ENCODE peak calls at places on chromosomes 2 and 18, in eight cellular contexts. One of them, this sample, is unnamed.

GRCh38 chr18:44725300-44726096 is 44.8 kb downstream of the SETBP1 start:
- DNase-seq in foreskin fibroblast: peak
- DNase-seq in OCI-LY7: peak
- DNase-seq in activated CD4-positive, CD25-positive, alpha-beta regulatory T cell treated with anti-CD3 and anti-CD28 coated beads, Interleukin-2, amount 50 U/mL, for 16 hours: peak
- DNase-seq in NCI-H1092 treated with DMSO at 0.1 percent for 48 hours: no peak
- DNase-seq in fibroblast of mammary gland: peak
- DNase-seq in IMR-90: peak
- DNase-seq in stimulated activated naive CD4-positive, alpha-beta T cell: no peak
- DNase-seq in this sample: peak

GRCh38 chr2:20065885-20066602 is 14.6 kb upstream of the LAPTM4A start:
- DNase-seq in IMR-90: peak
- DNase-seq in stimulated activated naive CD4-positive, alpha-beta T cell: peak
- DNase-seq in fibroblast of mammary gland: peak
- DNase-seq in OCI-LY7: no peak
- DNase-seq in foreskin fibroblast: peak
- DNase-seq in NCI-H1092 treated with DMSO at 0.1 percent for 48 hours: peak
- DNase-seq in activated CD4-positive, CD25-positive, alpha-beta regulatory T cell treated with anti-CD3 and anti-CD28 coated beads, Interleukin-2, amount 50 U/mL, for 16 hours: no peak
- DNase-seq in this sample: peak

GRCh38 chr2:133109772-133110171 is 439.8 kb upstream of the LYPD1 start:
- DNase-seq in IMR-90: peak
- DNase-seq in OCI-LY7: no peak
- DNase-seq in foreskin fibroblast: peak
- DNase-seq in stimulated activated naive CD4-positive, alpha-beta T cell: no peak
- DNase-seq in activated CD4-positive, CD25-positive, alpha-beta regulatory T cell treated with anti-CD3 and anti-CD28 coated beads, Interleukin-2, amount 50 U/mL, for 16 hours: no peak
- DNase-seq in NCI-H1092 treated with DMSO at 0.1 percent for 48 hours: no peak
- DNase-seq in fibroblast of mammary gland: peak
- DNase-seq in this sample: peak

GRCh38 chr2:232438951-232439757 is 16.8 kb upstream of the ALPI start:
- DNase-seq in stimulated activated naive CD4-positive, alpha-beta T cell: peak
- DNase-seq in OCI-LY7: peak
- DNase-seq in fibroblast of mammary gland: peak
- DNase-seq in activated CD4-positive, CD25-positive, alpha-beta regulatory T cell treated with anti-CD3 and anti-CD28 coated beads, Interleukin-2, amount 50 U/mL, for 16 hours: no peak
- DNase-seq in NCI-H1092 treated with DMSO at 0.1 percent for 48 hours: no peak
- DNase-seq in IMR-90: no peak
- DNase-seq in foreskin fibroblast: peak
- DNase-seq in this sample: peak

GRCh38 chr2:235390108-235390815 is 103.6 kb upstream of the AGAP1 start:
- DNase-seq in IMR-90: peak
- DNase-seq in OCI-LY7: peak
- DNase-seq in NCI-H1092 treated with DMSO at 0.1 percent for 48 hours: no peak
- DNase-seq in stimulated activated naive CD4-positive, alpha-beta T cell: peak
- DNase-seq in fibroblast of mammary gland: no peak
- DNase-seq in activated CD4-positive, CD25-positive, alpha-beta regulatory T cell treated with anti-CD3 and anti-CD28 coated beads, Interleukin-2, amount 50 U/mL, for 16 hours: peak
- DNase-seq in foreskin fibroblast: no peak
- DNase-seq in this sample: no peak

GRCh38 chr2:71679481-71679880 is 226.1 kb downstream of the DYSF start:
- DNase-seq in stimulated activated naive CD4-positive, alpha-beta T cell: no peak
- DNase-seq in IMR-90: no peak
- DNase-seq in activated CD4-positive, CD25-positive, alpha-beta regulatory T cell treated with anti-CD3 and anti-CD28 coated beads, Interleukin-2, amount 50 U/mL, for 16 hours: no peak
- DNase-seq in fibroblast of mammary gland: no peak
- DNase-seq in foreskin fibroblast: no peak
- DNase-seq in NCI-H1092 treated with DMSO at 0.1 percent for 48 hours: no peak
- DNase-seq in OCI-LY7: no peak
- DNase-seq in this sample: no peak

GRCh38 chr2:29201979-29202378 is 86.8 kb downstream of the CLIP4 start:
- DNase-seq in OCI-LY7: no peak
- DNase-seq in stimulated activated naive CD4-positive, alpha-beta T cell: no peak
- DNase-seq in IMR-90: no peak
- DNase-seq in activated CD4-positive, CD25-positive, alpha-beta regulatory T cell treated with anti-CD3 and anti-CD28 coated beads, Interleukin-2, amount 50 U/mL, for 16 hours: no peak
- DNase-seq in fibroblast of mammary gland: no peak
- DNase-seq in foreskin fibroblast: no peak
- DNase-seq in NCI-H1092 treated with DMSO at 0.1 percent for 48 hours: no peak
- DNase-seq in this sample: no peak

GRCh38 chr2:8006181-8006580 is 675.7 kb upstream of the ID2 start:
- DNase-seq in activated CD4-positive, CD25-positive, alpha-beta regulatory T cell treated with anti-CD3 and anti-CD28 coated beads, Interleukin-2, amount 50 U/mL, for 16 hours: no peak
- DNase-seq in NCI-H1092 treated with DMSO at 0.1 percent for 48 hours: no peak
- DNase-seq in IMR-90: no peak
- DNase-seq in stimulated activated naive CD4-positive, alpha-beta T cell: no peak
- DNase-seq in OCI-LY7: no peak
- DNase-seq in fibroblast of mammary gland: no peak
- DNase-seq in foreskin fibroblast: no peak
- DNase-seq in this sample: no peak

GRCh38 chr2:119197529-119198266 is 25.9 kb upstream of the STEAP3 start:
- DNase-seq in fibroblast of mammary gland: no peak
- DNase-seq in foreskin fibroblast: peak
- DNase-seq in IMR-90: peak
- DNase-seq in stimulated activated naive CD4-positive, alpha-beta T cell: no peak
- DNase-seq in NCI-H1092 treated with DMSO at 0.1 percent for 48 hours: no peak
- DNase-seq in OCI-LY7: no peak
- DNase-seq in activated CD4-positive, CD25-positive, alpha-beta regulatory T cell treated with anti-CD3 and anti-CD28 coated beads, Interleukin-2, amount 50 U/mL, for 16 hours: no peak
- DNase-seq in this sample: peak

GRCh38 chr18:35042389-35043066 is 1.3 kb downstream of the MAPRE2 start:
- DNase-seq in activated CD4-positive, CD25-positive, alpha-beta regulatory T cell treated with anti-CD3 and anti-CD28 coated beads, Interleukin-2, amount 50 U/mL, for 16 hours: no peak
- DNase-seq in IMR-90: no peak
- DNase-seq in fibroblast of mammary gland: no peak
- DNase-seq in foreskin fibroblast: no peak
- DNase-seq in stimulated activated naive CD4-positive, alpha-beta T cell: peak
- DNase-seq in OCI-LY7: peak
- DNase-seq in NCI-H1092 treated with DMSO at 0.1 percent for 48 hours: peak
- DNase-seq in this sample: peak

GRCh38 chr18:48049757-48050156 is 119.3 kb upstream of the SMAD2 start:
- DNase-seq in fibroblast of mammary gland: no peak
- DNase-seq in activated CD4-positive, CD25-positive, alpha-beta regulatory T cell treated with anti-CD3 and anti-CD28 coated beads, Interleukin-2, amount 50 U/mL, for 16 hours: no peak
- DNase-seq in stimulated activated naive CD4-positive, alpha-beta T cell: no peak
- DNase-seq in NCI-H1092 treated with DMSO at 0.1 percent for 48 hours: no peak
- DNase-seq in foreskin fibroblast: no peak
- DNase-seq in OCI-LY7: no peak
- DNase-seq in IMR-90: no peak
- DNase-seq in this sample: no peak

GRCh38 chr2:182618672-182619079 is 97.4 kb upstream of the DNAJC10 start:
- DNase-seq in fibroblast of mammary gland: peak
- DNase-seq in activated CD4-positive, CD25-positive, alpha-beta regulatory T cell treated with anti-CD3 and anti-CD28 coated beads, Interleukin-2, amount 50 U/mL, for 16 hours: no peak
- DNase-seq in IMR-90: peak
- DNase-seq in OCI-LY7: no peak
- DNase-seq in foreskin fibroblast: peak
- DNase-seq in stimulated activated naive CD4-positive, alpha-beta T cell: no peak
- DNase-seq in NCI-H1092 treated with DMSO at 0.1 percent for 48 hours: no peak
- DNase-seq in this sample: peak

GRCh38 chr2:238291550-238292281 is 3.3 kb upstream of the PER2 start:
- DNase-seq in IMR-90: no peak
- DNase-seq in OCI-LY7: no peak
- DNase-seq in stimulated activated naive CD4-positive, alpha-beta T cell: no peak
- DNase-seq in foreskin fibroblast: no peak
- DNase-seq in activated CD4-positive, CD25-positive, alpha-beta regulatory T cell treated with anti-CD3 and anti-CD28 coated beads, Interleukin-2, amount 50 U/mL, for 16 hours: no peak
- DNase-seq in NCI-H1092 treated with DMSO at 0.1 percent for 48 hours: no peak
- DNase-seq in fibroblast of mammary gland: no peak
- DNase-seq in this sample: no peak

GRCh38 chr2:40512246-40512645 is 60.4 kb upstream of the SLC8A1 start:
- DNase-seq in activated CD4-positive, CD25-positive, alpha-beta regulatory T cell treated with anti-CD3 and anti-CD28 coated beads, Interleukin-2, amount 50 U/mL, for 16 hours: no peak
- DNase-seq in fibroblast of mammary gland: peak
- DNase-seq in stimulated activated naive CD4-positive, alpha-beta T cell: no peak
- DNase-seq in NCI-H1092 treated with DMSO at 0.1 percent for 48 hours: no peak
- DNase-seq in IMR-90: no peak
- DNase-seq in OCI-LY7: no peak
- DNase-seq in foreskin fibroblast: peak
- DNase-seq in this sample: peak

GRCh38 chr2:96359310-96359709 is 23.7 kb downstream of the NCAPH start:
- DNase-seq in fibroblast of mammary gland: no peak
- DNase-seq in IMR-90: no peak
- DNase-seq in activated CD4-positive, CD25-positive, alpha-beta regulatory T cell treated with anti-CD3 and anti-CD28 coated beads, Interleukin-2, amount 50 U/mL, for 16 hours: no peak
- DNase-seq in stimulated activated naive CD4-positive, alpha-beta T cell: peak
- DNase-seq in OCI-LY7: peak
- DNase-seq in NCI-H1092 treated with DMSO at 0.1 percent for 48 hours: no peak
- DNase-seq in foreskin fibroblast: no peak
- DNase-seq in this sample: no peak

GRCh38 chr2:121480826-121481225 is 49.9 kb upstream of the RNU4ATAC start:
- DNase-seq in OCI-LY7: no peak
- DNase-seq in NCI-H1092 treated with DMSO at 0.1 percent for 48 hours: peak
- DNase-seq in IMR-90: peak
- DNase-seq in foreskin fibroblast: peak
- DNase-seq in fibroblast of mammary gland: peak
- DNase-seq in stimulated activated naive CD4-positive, alpha-beta T cell: no peak
- DNase-seq in activated CD4-positive, CD25-positive, alpha-beta regulatory T cell treated with anti-CD3 and anti-CD28 coated beads, Interleukin-2, amount 50 U/mL, for 16 hours: no peak
- DNase-seq in this sample: peak

GRCh38 chr2:211745295-211746097 is 793.1 kb downstream of the ERBB4 start:
- DNase-seq in fibroblast of mammary gland: peak
- DNase-seq in stimulated activated naive CD4-positive, alpha-beta T cell: peak
- DNase-seq in foreskin fibroblast: peak
- DNase-seq in OCI-LY7: peak
- DNase-seq in IMR-90: peak
- DNase-seq in NCI-H1092 treated with DMSO at 0.1 percent for 48 hours: peak
- DNase-seq in activated CD4-positive, CD25-positive, alpha-beta regulatory T cell treated with anti-CD3 and anti-CD28 coated beads, Interleukin-2, amount 50 U/mL, for 16 hours: no peak
- DNase-seq in this sample: peak

GRCh38 chr2:23745726-23746105 is 181.2 kb downstream of the ATAD2B start:
- DNase-seq in stimulated activated naive CD4-positive, alpha-beta T cell: no peak
- DNase-seq in NCI-H1092 treated with DMSO at 0.1 percent for 48 hours: no peak
- DNase-seq in fibroblast of mammary gland: peak
- DNase-seq in activated CD4-positive, CD25-positive, alpha-beta regulatory T cell treated with anti-CD3 and anti-CD28 coated beads, Interleukin-2, amount 50 U/mL, for 16 hours: no peak
- DNase-seq in IMR-90: peak
- DNase-seq in OCI-LY7: no peak
- DNase-seq in foreskin fibroblast: peak
- DNase-seq in this sample: peak